ENCODE peak calls at places on chromosome 16, in four cellular contexts. R is mesendoderm, Z is H9, H is H1. C is an unnamed sample.

GRCh38 chr16:23398987-23399805 is 53.8 kb downstream of the COG7 start:
- DNase-seq in R (peak), Z (peak), H (peak), C (no peak)

GRCh38 chr16:67805718-67806427 is 487 bp downstream of the RANBP10 start:
- DNase-seq in R (no peak), Z (no peak), H (no peak), C (no peak)

GRCh38 chr16:53404959-53405358 is 29.3 kb upstream of the RBL2 start:
- DNase-seq in R (no peak), Z (no peak), H (no peak), C (no peak)

GRCh38 chr16:12412252-12412651 is 391.4 kb downstream of the CPPED1 start:
- DNase-seq in R (no peak), Z (no peak), H (no peak), C (no peak)

GRCh38 chr16:22787456-22788189 is 26.3 kb upstream of the HS3ST2 start:
- DNase-seq in R (no peak), Z (no peak), H (no peak), C (peak)

GRCh38 chr16:49497466-49497865 is 123.9 kb downstream of the C16orf78 start:
- DNase-seq in R (no peak), Z (no peak), H (no peak), C (no peak)

GRCh38 chr16:24853169-24853824 is 7.5 kb downstream of the SLC5A11 start:
- DNase-seq in R (no peak), Z (no peak), H (no peak), C (no peak)

GRCh38 chr16:77946834-77947233 is 75.5 kb upstream of the CLEC3A start:
- DNase-seq in R (peak), Z (no peak), H (no peak), C (peak)

GRCh38 chr16:87895641-87896141 is 26.4 kb upstream of the SLC7A5 start:
- DNase-seq in R (no peak), Z (no peak), H (no peak), C (peak)

GRCh38 chr16:85153656-85154091 is 41.4 kb upstream of the CIBAR2 start:
- DNase-seq in R (no peak), Z (no peak), H (no peak), C (no peak)

GRCh38 chr16:1584926-1585487 is 26.9 kb downstream of the IFT140 start:
- DNase-seq in R (no peak), Z (no peak), H (no peak), C (no peak)

GRCh38 chr16:11632455-11632921 is 35.8 kb upstream of the SNN start:
- DNase-seq in R (peak), Z (no peak), H (no peak), C (peak)

GRCh38 chr16:4783951-4784336 is 4.2 kb downstream of the SEPTIN12 start:
- DNase-seq in R (no peak), Z (no peak), H (no peak), C (no peak)

GRCh38 chr16:67432491-67432890 is 1.6 kb downstream of the HSD11B2 start:
- DNase-seq in R (no peak), Z (no peak), H (no peak), C (no peak)

GRCh38 chr16:29900888-29901606 is 759 bp downstream of the ASPHD1 start:
- DNase-seq in R (no peak), Z (no peak), H (peak), C (no peak)

GRCh38 chr16:59993101-59993500 is 1259.0 kb upstream of the GOT2 start:
- DNase-seq in R (peak), Z (no peak), H (no peak), C (no peak)

GRCh38 chr16:67481561-67482259 is 753 bp upstream of the ATP6V0D1 start:
- DNase-seq in R (no peak), Z (no peak), H (no peak), C (peak)

GRCh38 chr16:70695351-70696070 is 9.7 kb upstream of the MTSS2 start:
- DNase-seq in R (peak), Z (no peak), H (no peak), C (no peak)

GRCh38 chr16:25996052-25996451 is 304.3 kb downstream of the HS3ST4 start:
- DNase-seq in R (peak), Z (no peak), H (no peak), C (no peak)

GRCh38 chr16:4364196-4365013 is 7.2 kb upstream of the VASN start:
- DNase-seq in R (no peak), Z (no peak), H (no peak), C (no peak)

GRCh38 chr16:66943426-66944053 is 8.2 kb downstream of the CES2 start:
- DNase-seq in R (no peak), Z (no peak), H (no peak), C (no peak)

GRCh38 chr16:68366062-68366461 is 55.2 kb downstream of the PRMT7 start:
- DNase-seq in R (no peak), Z (no peak), H (no peak), C (no peak)

GRCh38 chr16:14378684-14379467 is 251.2 kb downstream of the PARN start:
- DNase-seq in R (no peak), Z (no peak), H (no peak), C (peak)

GRCh38 chr16:27781195-27781524 is 231.2 kb downstream of the KATNIP start:
- DNase-seq in R (no peak), Z (no peak), H (no peak), C (no peak)

GRCh38 chr16:56610017-56610608 is 1.7 kb downstream of the MT2A start:
- DNase-seq in R (peak), Z (no peak), H (no peak), C (peak)

GRCh38 chr16:66959645-66960177 is 1.4 kb upstream of the CES3 start:
- DNase-seq in R (no peak), Z (no peak), H (no peak), C (no peak)

GRCh38 chr16:11076259-11077018 is 132.1 kb downstream of the CLEC16A start:
- DNase-seq in R (no peak), Z (no peak), H (no peak), C (peak)

GRCh38 chr16:6735631-6736030 is 597.0 kb upstream of the RBFOX1 start:
- DNase-seq in R (no peak), Z (no peak), H (no peak), C (no peak)

GRCh38 chr16:6726621-6727020 is 606.0 kb upstream of the RBFOX1 start:
- DNase-seq in R (no peak), Z (no peak), H (no peak), C (no peak)

GRCh38 chr16:6728381-6728780 is 604.3 kb upstream of the RBFOX1 start:
- DNase-seq in R (no peak), Z (no peak), H (no peak), C (no peak)

DNA sequence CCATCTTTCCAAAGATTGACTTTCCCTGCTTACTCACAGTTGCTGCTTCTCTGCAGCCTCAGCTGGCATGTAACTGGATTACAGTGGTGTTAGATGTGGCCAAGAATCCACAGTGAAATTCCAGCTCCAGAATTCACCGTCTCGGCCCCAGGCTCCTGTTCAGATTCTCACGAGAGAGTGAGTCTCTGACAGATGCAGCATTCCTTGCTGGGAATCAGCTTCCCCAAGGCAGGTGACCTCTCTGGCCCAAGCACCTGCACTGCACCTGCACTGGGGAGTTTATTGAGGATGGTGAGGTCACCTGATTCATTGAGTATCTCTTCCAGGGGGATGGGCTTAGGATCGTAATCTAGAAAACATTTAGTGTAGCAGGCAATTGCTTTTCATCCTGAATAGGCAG is 600.5 kb upstream of the RBFOX1 start:
- DNase-seq in R (peak), Z (peak), H (no peak), C (no peak)
- H4K5ac ChIP-seq in R (no peak), Z (no peak), H (no peak), C (no peak)

GRCh38 chr16:69481901-69482341 is 57.5 kb downstream of the CYB5B start:
- DNase-seq in R (peak), Z (peak), H (no peak), C (peak)

GRCh38 chr16:69482410-69482951 is 58.1 kb downstream of the CYB5B start:
- DNase-seq in R (no peak), Z (no peak), H (no peak), C (peak)

GRCh38 chr16:69485816-69486215 is 61.4 kb downstream of the CYB5B start:
- DNase-seq in R (no peak), Z (no peak), H (no peak), C (no peak)

GRCh38 chr16:69485361-69485760 is 60.9 kb downstream of the CYB5B start:
- DNase-seq in R (no peak), Z (no peak), H (no peak), C (no peak)

GRCh38 chr16:69483611-69484010 is 59.2 kb downstream of the CYB5B start:
- DNase-seq in R (peak), Z (no peak), H (no peak), C (no peak)
- H4K5ac ChIP-seq in R (no peak), Z (no peak), H (no peak), C (no peak)

GRCh38 chr16:576823-577201 is 7.0 kb downstream of the PIGQ start:
- DNase-seq in R (peak), Z (peak), H (peak), C (no peak)
- H4K5ac ChIP-seq in R (no peak), Z (no peak), H (no peak), C (no peak)

GRCh38 chr16:86296263-86296662 is 214.1 kb upstream of the FOXF1 start:
- DNase-seq in R (no peak), Z (no peak), H (no peak), C (no peak)
- H4K5ac ChIP-seq in R (no peak), Z (no peak), H (no peak), C (peak)

GRCh38 chr16:86877108-86877507 is 298.8 kb downstream of the FOXL1 start:
- DNase-seq in R (no peak), Z (no peak), H (no peak), C (no peak)

GRCh38 chr16:86878290-86879160 is 300.2 kb downstream of the FOXL1 start:
- DNase-seq in R (no peak), Z (no peak), H (no peak), C (no peak)

GRCh38 chr16:86879268-86879667 is 300.9 kb downstream of the FOXL1 start:
- DNase-seq in R (no peak), Z (no peak), H (no peak), C (no peak)

GRCh38 chr16:86876499-86876898 is 298.1 kb downstream of the FOXL1 start:
- DNase-seq in R (no peak), Z (no peak), H (no peak), C (no peak)

GRCh38 chr16:86877835-86878234 is 299.5 kb downstream of the FOXL1 start:
- DNase-seq in R (no peak), Z (no peak), H (no peak), C (no peak)
- H4K5ac ChIP-seq in R (no peak), Z (no peak), H (no peak), C (no peak)

GRCh38 chr16:64784635-64785034 is 337.2 kb downstream of the CDH11 start:
- DNase-seq in R (no peak), Z (no peak), H (no peak), C (no peak)

GRCh38 chr16:64782484-64782883 is 339.4 kb downstream of the CDH11 start:
- DNase-seq in R (no peak), Z (no peak), H (no peak), C (peak)

GRCh38 chr16:64780445-64780844 is 341.4 kb downstream of the CDH11 start:
- DNase-seq in R (no peak), Z (no peak), H (no peak), C (no peak)
- H4K5ac ChIP-seq in R (no peak), Z (no peak), H (no peak), C (no peak)

GRCh38 chr16:18834873-18835272 is 33.5 kb upstream of the ARL6IP1 start:
- DNase-seq in R (no peak), Z (no peak), H (no peak), C (no peak)
- H4K5ac ChIP-seq in R (no peak), Z (no peak), H (no peak), C (no peak)

GRCh38 chr16:82081271-82081670 is 46.2 kb downstream of the HSD17B2 start:
- DNase-seq in R (no peak), Z (no peak), H (no peak), C (no peak)

GRCh38 chr16:82078125-82078524 is 43.1 kb downstream of the HSD17B2 start:
- DNase-seq in R (no peak), Z (no peak), H (no peak), C (no peak)

GRCh38 chr16:82082543-82083244 is 47.6 kb downstream of the HSD17B2 start:
- DNase-seq in R (peak), Z (no peak), H (no peak), C (peak)

GRCh38 chr16:82082097-82082496 is 47.0 kb downstream of the HSD17B2 start:
- DNase-seq in R (no peak), Z (no peak), H (no peak), C (no peak)

GRCh38 chr16:82079892-82080291 is 44.8 kb downstream of the HSD17B2 start:
- DNase-seq in R (no peak), Z (no peak), H (no peak), C (no peak)
- H4K5ac ChIP-seq in R (no peak), Z (no peak), H (no peak), C (no peak)

DNA sequence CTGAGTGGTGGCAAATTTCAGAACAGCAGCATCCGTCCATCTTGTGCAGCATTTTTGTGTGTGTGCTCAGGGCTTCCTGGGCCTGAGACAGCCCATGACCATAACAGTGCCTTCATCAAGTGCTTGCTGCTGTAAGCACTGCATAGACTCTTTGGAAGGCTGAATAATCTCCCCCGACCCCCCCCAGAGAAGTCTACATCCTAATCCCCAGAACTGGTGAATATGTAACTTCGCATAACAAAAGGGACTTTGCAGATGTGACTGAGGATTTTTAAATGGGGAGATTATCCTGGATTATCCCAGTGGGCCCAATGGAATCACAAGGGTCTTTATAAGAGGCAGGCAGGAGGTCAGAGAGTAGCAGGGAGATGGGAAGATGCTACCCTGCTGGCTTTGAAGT is 50.6 kb downstream of the TMC5 start:
- DNase-seq in R (no peak), Z (no peak), H (no peak), C (no peak)
- H4K5ac ChIP-seq in R (no peak), Z (no peak), H (no peak), C (no peak)

GRCh38 chr16:9095171-9095570 is 3.7 kb downstream of the HAPSTR1 start:
- DNase-seq in R (no peak), Z (no peak), H (no peak), C (no peak)
- H4K5ac ChIP-seq in R (no peak), Z (no peak), H (no peak), C (no peak)